ENCODE peak calls at places on chromosome 16, in eight cellular contexts. H, D, Y, X, C, T, V and K are unnamed samples.

GRCh38 chr16:57239089-57239488 is 6.0 kb upstream of the ARL2BP start:
- DNase-seq in H (no peak), D (no peak), Y (no peak), X (no peak), C (no peak), T (no peak), V (no peak), K (no peak)

GRCh38 chr16:14215941-14216340 is 144.8 kb downstream of the MRTFB start:
- DNase-seq in H (no peak), D (no peak), Y (no peak), X (no peak), C (no peak), T (no peak), V (no peak), K (no peak)

GRCh38 chr16:51524555-51525373 is 373.7 kb upstream of the SALL1 start:
- DNase-seq in H (peak), D (peak), Y (peak), X (no peak), C (no peak), T (no peak), V (no peak), K (peak)

GRCh38 chr16:56102159-56102798 is 89.0 kb upstream of the GNAO1 start:
- DNase-seq in H (no peak), D (no peak), Y (no peak), X (no peak), C (peak), T (no peak), V (no peak), K (no peak)

GRCh38 chr16:89958068-89958467 is 9.5 kb downstream of the DEF8 start:
- DNase-seq in H (no peak), D (peak), Y (peak), X (no peak), C (peak), T (peak), V (no peak), K (peak)

GRCh38 chr16:89696598-89697128 is 4.8 kb downstream of the SPATA2L start:
- DNase-seq in H (no peak), D (no peak), Y (no peak), X (no peak), C (peak), T (no peak), V (no peak), K (peak)

GRCh38 chr16:5581963-5582362 is 484.4 kb upstream of the EEF2KMT start:
- DNase-seq in H (no peak), D (no peak), Y (no peak), X (no peak), C (no peak), T (no peak), V (no peak), K (no peak)

GRCh38 chr16:56425439-56425832 is at the start of gene AMFR:
- DNase-seq in H (peak), D (peak), Y (no peak), X (no peak), C (peak), T (peak), V (no peak), K (peak)

GRCh38 chr16:61083711-61084110 is 952.5 kb downstream of the CDH8 start:
- DNase-seq in H (no peak), D (no peak), Y (no peak), X (no peak), C (no peak), T (no peak), V (no peak), K (no peak)

GRCh38 chr16:30351586-30352419 is 3.3 kb downstream of the CD2BP2 start:
- DNase-seq in H (peak), D (no peak), Y (peak), X (no peak), C (peak), T (peak), V (peak), K (peak)

GRCh38 chr16:11350531-11351335 is 5.5 kb downstream of the RMI2 start:
- DNase-seq in H (peak), D (no peak), Y (no peak), X (no peak), C (no peak), T (no peak), V (no peak), K (peak)

GRCh38 chr16:82748026-82748425 is 121.3 kb downstream of the CDH13 start:
- DNase-seq in H (peak), D (no peak), Y (peak), X (no peak), C (peak), T (no peak), V (no peak), K (peak)

GRCh38 chr16:3577302-3577752 is at the start of gene NLRC3:
- DNase-seq in H (no peak), D (no peak), Y (no peak), X (no peak), C (peak), T (no peak), V (no peak), K (no peak)

GRCh38 chr16:333406-334094 is 19.0 kb downstream of the AXIN1 start:
- DNase-seq in H (no peak), D (no peak), Y (no peak), X (no peak), C (no peak), T (no peak), V (no peak), K (no peak)

GRCh38 chr16:8869212-8869987 is 594 bp upstream of the CARHSP1 start:
- DNase-seq in H (no peak), D (no peak), Y (no peak), X (no peak), C (no peak), T (no peak), V (no peak), K (no peak)

GRCh38 chr16:9703731-9704130 is 478.5 kb downstream of the GRIN2A start:
- DNase-seq in H (no peak), D (no peak), Y (no peak), X (no peak), C (no peak), T (no peak), V (no peak), K (no peak)

GRCh38 chr16:1338119-1338730 is 4.8 kb downstream of the BAIAP3 start:
- DNase-seq in H (no peak), D (peak), Y (no peak), X (no peak), C (no peak), T (no peak), V (no peak), K (no peak)

GRCh38 chr16:78458588-78458987 is 359.1 kb downstream of the WWOX start:
- DNase-seq in H (no peak), D (no peak), Y (no peak), X (no peak), C (no peak), T (no peak), V (no peak), K (no peak)
- TF ChIP-seq CTCF in H (no peak), D (no peak), Y (no peak), X (no peak), C (no peak), T (no peak), V (no peak), K (no peak)

GRCh38 chr16:28202147-28202746 is 9.5 kb downstream of the XPO6 start:
- DNase-seq in H (no peak), D (no peak), Y (no peak), X (peak), C (no peak), T (no peak), V (no peak), K (no peak)
- TF ChIP-seq CTCF in H (no peak), D (no peak), Y (peak), X (peak), C (no peak), T (no peak), V (no peak), K (no peak)

DNA sequence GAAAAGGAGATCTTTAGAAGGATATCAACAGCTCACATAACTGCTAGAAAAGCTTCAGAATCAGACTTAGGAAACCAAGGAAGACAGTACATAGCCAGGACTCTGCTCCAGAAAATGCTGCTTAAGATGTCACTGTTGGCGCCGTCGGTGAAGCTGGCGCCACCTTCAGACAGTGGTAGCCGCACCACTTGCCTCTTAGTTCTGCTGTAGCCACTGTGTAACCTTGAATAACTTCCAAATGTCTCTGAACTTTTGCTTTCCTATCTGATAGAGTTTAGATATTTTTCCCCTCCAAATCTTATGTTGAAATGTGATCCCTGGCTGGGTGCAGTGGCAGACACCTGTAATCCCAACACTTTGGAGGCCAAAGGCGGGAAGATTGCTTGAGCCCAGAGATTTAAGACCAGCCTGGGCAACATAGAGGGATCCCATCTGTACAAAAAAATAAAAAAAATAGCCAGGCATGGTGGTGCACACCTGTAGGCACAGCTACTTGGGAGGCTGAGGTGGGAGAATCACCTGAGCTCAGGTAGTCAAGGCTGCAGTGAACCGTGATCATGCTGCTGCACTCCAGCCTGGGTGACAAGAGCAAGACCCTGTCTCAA is 6.3 kb upstream of the USP31 start:
- DNase-seq in H (no peak), D (no peak), Y (no peak), X (no peak), C (no peak), T (no peak), V (no peak), K (peak)
- TF ChIP-seq CTCF in H (peak), D (peak), Y (peak), X (peak), C (no peak), T (no peak), V (no peak), K (peak)

GRCh38 chr16:46688657-46689491 is at the start of gene VPS35:
- DNase-seq in H (peak), D (peak), Y (peak), X (peak), C (peak), T (peak), V (peak), K (peak)
- TF ChIP-seq CTCF in H (no peak), D (no peak), Y (no peak), X (no peak), C (peak), T (no peak), V (peak), K (no peak)

GRCh38 chr16:58589311-58589890 is 40.2 kb downstream of the CNOT1 start:
- DNase-seq in H (no peak), D (no peak), Y (no peak), X (no peak), C (no peak), T (no peak), V (no peak), K (no peak)
- TF ChIP-seq CTCF in H (no peak), D (no peak), Y (no peak), X (no peak), C (no peak), T (no peak), V (no peak), K (no peak)

DNA sequence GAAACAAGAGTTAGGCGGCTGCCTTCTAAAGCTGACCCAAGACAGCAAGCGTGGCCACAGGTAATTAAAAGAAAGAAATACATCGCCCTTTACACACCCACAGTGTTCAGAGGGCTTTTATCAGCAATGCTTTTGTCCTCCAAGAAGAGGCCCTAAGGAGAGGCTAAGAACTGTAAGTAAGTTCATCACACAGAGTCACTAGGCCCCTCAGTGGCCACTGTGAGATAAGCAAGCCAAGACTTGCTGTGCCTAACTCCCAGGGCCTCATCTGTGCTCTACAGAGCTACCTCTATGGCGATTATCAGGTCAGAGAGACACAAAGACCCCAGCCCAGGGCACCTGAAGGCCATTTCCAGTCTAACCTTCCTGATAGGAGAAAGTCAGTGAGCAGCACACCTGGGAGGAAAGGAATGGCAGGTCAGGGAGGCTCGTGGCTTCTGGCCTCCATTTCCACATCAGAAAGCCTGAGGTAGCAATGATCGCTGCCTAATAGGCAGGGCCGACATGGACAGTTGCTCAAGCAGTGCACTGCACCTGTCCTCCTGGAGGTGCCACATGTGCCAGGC is 545.2 kb upstream of the CDH11 start:
- DNase-seq in H (no peak), D (peak), Y (peak), X (no peak), C (no peak), T (no peak), V (no peak), K (peak)
- TF ChIP-seq CTCF in H (peak), D (peak), Y (peak), X (no peak), C (no peak), T (no peak), V (no peak), K (peak)

GRCh38 chr16:27109666-27110523 is 43.2 kb downstream of the C16orf82 start:
- DNase-seq in H (peak), D (peak), Y (peak), X (no peak), C (peak), T (peak), V (peak), K (peak)

GRCh38 chr16:27108826-27109665 is 42.3 kb downstream of the C16orf82 start:
- DNase-seq in H (no peak), D (no peak), Y (no peak), X (no peak), C (no peak), T (no peak), V (peak), K (no peak)

GRCh38 chr16:27108051-27108770 is 41.5 kb downstream of the C16orf82 start:
- DNase-seq in H (no peak), D (no peak), Y (no peak), X (no peak), C (no peak), T (no peak), V (peak), K (no peak)

GRCh38 chr16:27106305-27106704 is 39.6 kb downstream of the C16orf82 start:
- DNase-seq in H (no peak), D (no peak), Y (no peak), X (no peak), C (no peak), T (no peak), V (peak), K (no peak)

GRCh38 chr16:27107185-27107592 is 40.5 kb downstream of the C16orf82 start:
- DNase-seq in H (no peak), D (no peak), Y (no peak), X (no peak), C (no peak), T (no peak), V (no peak), K (no peak)
- TF ChIP-seq CTCF in H (no peak), D (no peak), Y (no peak), X (no peak), C (no peak), T (no peak), V (no peak), K (no peak)

GRCh38 chr16:81680444-81681263 is 98.4 kb upstream of the PLCG2 start:
- DNase-seq in H (no peak), D (no peak), Y (no peak), X (no peak), C (no peak), T (peak), V (no peak), K (no peak)

GRCh38 chr16:81676571-81677374 is 102.3 kb upstream of the PLCG2 start:
- DNase-seq in H (no peak), D (no peak), Y (no peak), X (no peak), C (no peak), T (no peak), V (no peak), K (no peak)

GRCh38 chr16:81679721-81680430 is 99.2 kb upstream of the PLCG2 start:
- DNase-seq in H (no peak), D (no peak), Y (no peak), X (no peak), C (no peak), T (no peak), V (no peak), K (no peak)

GRCh38 chr16:81677375-81677737 is 101.7 kb upstream of the PLCG2 start:
- DNase-seq in H (no peak), D (no peak), Y (no peak), X (no peak), C (no peak), T (no peak), V (no peak), K (no peak)

DNA sequence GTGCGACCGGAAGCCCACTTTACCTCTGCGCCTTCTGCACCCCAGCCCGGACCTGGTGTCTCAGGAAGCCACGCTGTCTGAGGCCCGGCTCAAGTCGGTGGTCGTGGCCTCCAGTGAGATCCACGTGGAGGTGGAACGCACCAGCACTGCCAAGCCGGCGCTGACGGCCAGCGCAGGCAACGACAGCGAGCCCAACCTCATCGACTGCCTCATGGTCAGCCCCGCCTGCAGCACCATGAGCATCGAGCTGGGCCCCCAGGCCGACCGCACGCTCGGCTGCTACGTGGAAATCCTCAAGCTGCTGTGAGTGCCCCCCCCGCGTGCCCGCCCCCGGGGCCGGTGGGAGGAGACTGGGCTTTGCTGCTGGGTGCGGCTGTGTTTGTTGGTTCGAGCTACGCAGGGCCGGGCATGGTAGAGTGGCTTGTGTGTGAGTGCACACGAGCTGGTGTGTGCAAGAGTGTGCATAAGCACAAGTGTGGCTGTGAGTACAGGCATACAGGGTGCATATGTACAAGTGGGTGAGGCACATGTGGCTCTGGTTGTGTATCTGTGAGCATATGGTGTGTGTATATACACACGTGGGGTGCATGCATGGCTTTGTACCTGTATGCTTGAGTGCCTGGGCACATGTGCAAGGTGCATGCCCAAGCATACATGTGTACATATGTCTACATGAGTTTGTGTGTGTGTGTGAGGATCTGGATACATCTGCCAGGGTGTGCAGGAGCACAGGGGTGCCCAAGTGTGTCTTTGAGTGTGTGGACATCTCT is 100.6 kb upstream of the PLCG2 start:
- DNase-seq in H (no peak), D (no peak), Y (no peak), X (no peak), C (no peak), T (no peak), V (no peak), K (no peak)
- TF ChIP-seq CTCF in H (no peak), D (no peak), Y (no peak), X (no peak), C (no peak), T (no peak), V (no peak), K (no peak)

DNA sequence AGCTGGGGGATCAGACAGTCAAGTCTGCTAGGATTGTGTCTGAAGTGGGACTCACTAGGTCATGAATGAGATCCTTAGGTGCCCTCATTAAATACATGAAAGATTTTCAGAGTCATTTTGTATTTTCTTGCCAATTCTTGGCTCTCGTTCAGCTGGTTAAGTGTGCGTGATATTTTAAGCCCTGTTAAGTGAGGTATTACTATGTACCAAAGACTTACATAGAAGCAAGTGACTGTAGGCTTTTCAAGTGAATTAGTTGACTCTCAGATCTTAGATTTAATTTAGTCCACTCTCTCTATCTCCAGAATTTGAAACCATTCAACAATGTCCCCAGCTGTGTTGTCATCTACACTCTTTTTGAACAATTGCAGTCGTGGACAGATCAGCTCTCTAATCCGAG is 219.4 kb downstream of the FOXL1 start:
- DNase-seq in H (no peak), D (no peak), Y (no peak), X (no peak), C (no peak), T (no peak), V (no peak), K (no peak)
- TF ChIP-seq CTCF in H (no peak), D (no peak), Y (no peak), X (no peak), C (no peak), T (no peak), V (no peak), K (no peak)

GRCh38 chr16:24537474-24538337 is 1.7 kb upstream of the RBBP6 start:
- DNase-seq in H (no peak), D (no peak), Y (no peak), X (no peak), C (no peak), T (no peak), V (no peak), K (no peak)

GRCh38 chr16:24540575-24541240 is 1.3 kb downstream of the RBBP6 start:
- DNase-seq in H (no peak), D (peak), Y (no peak), X (no peak), C (no peak), T (no peak), V (no peak), K (no peak)

GRCh38 chr16:24539295-24539849 is at the start of gene RBBP6:
- DNase-seq in H (peak), D (peak), Y (peak), X (peak), C (peak), T (peak), V (peak), K (peak)

GRCh38 chr16:24539850-24540484 is 601 bp downstream of the RBBP6 start:
- DNase-seq in H (no peak), D (peak), Y (no peak), X (peak), C (peak), T (peak), V (peak), K (peak)

GRCh38 chr16:24538756-24539294 is 541 bp upstream of the RBBP6 start:
- DNase-seq in H (no peak), D (no peak), Y (peak), X (no peak), C (peak), T (no peak), V (no peak), K (no peak)
- TF ChIP-seq CTCF in H (peak), D (no peak), Y (peak), X (no peak), C (no peak), T (no peak), V (no peak), K (no peak)